ENCODE peak calls at places on chromosome 22, in nine cellular contexts. P, V, Q, E, K, L, B, C and M are unnamed samples.

GRCh38 chr22:34608716-34609115 is 457.2 kb upstream of the ISX start:
- DNase-seq in K (no peak), C (no peak), B (no peak), E (no peak), Q (no peak), L (no peak), V (no peak), P (no peak), M (no peak)

GRCh38 chr22:31646186-31647019 is 15.6 kb downstream of the PISD start:
- DNase-seq in B (no peak), E (no peak), L (peak), V (no peak), K (peak), C (no peak), Q (peak), P (peak), M (peak)

GRCh38 chr22:36548606-36549005 is 19.6 kb upstream of the EIF3D start:
- DNase-seq in P (no peak), K (no peak), V (no peak), C (no peak), E (no peak), B (no peak), L (no peak), Q (peak), M (no peak)

GRCh38 chr22:36439481-36440271 is 41.8 kb downstream of the TXN2 start:
- DNase-seq in V (no peak), K (peak), C (peak), E (no peak), P (peak), B (no peak), L (peak), Q (peak), M (no peak)

GRCh38 chr22:45603631-45604030 is 68.0 kb upstream of the ATXN10 start:
- DNase-seq in V (no peak), K (no peak), Q (no peak), E (no peak), L (no peak), P (no peak), B (no peak), C (no peak), M (no peak)

GRCh38 chr22:47552024-47552423 is 789.6 kb downstream of the TBC1D22A start:
- DNase-seq in P (peak), Q (no peak), V (no peak), K (no peak), B (no peak), L (no peak), E (no peak), C (no peak), M (no peak)

GRCh38 chr22:41976070-41976901 is 7.0 kb downstream of the SEPTIN3 start:
- DNase-seq in K (no peak), V (peak), Q (peak), P (peak), C (peak), B (peak), E (peak), L (peak), M (no peak)

GRCh38 chr22:38471237-38471636 is 3.3 kb downstream of the KDELR3 start:
- DNase-seq in K (no peak), L (no peak), C (no peak), Q (no peak), E (no peak), B (no peak), V (no peak), P (peak), M (no peak)

GRCh38 chr22:46149493-46149997 is 781 bp upstream of the PPARA start:
- DNase-seq in B (no peak), P (peak), Q (peak), V (no peak), C (peak), K (peak), E (peak), L (peak), M (no peak)

GRCh38 chr22:39254789-39255298 is 10.1 kb upstream of the PDGFB start:
- DNase-seq in C (no peak), K (peak), Q (peak), V (no peak), B (peak), E (peak), L (peak), P (peak), M (no peak)

GRCh38 chr22:46710842-46711241 is 27.2 kb downstream of the CERK start:
- DNase-seq in L (no peak), Q (no peak), E (no peak), V (no peak), K (no peak), P (no peak), C (no peak), B (no peak), M (no peak)

GRCh38 chr22:45318168-45318557 is 8.4 kb downstream of the FAM118A start:
- DNase-seq in V (peak), P (peak), Q (peak), E (peak), K (peak), B (peak), C (peak), L (peak), M (no peak)

GRCh38 chr22:19019679-19020032 is 83.6 kb upstream of the PRODH start:
- DNase-seq in V (no peak), K (no peak), E (no peak), L (no peak), P (no peak), B (no peak), C (no peak), Q (no peak), M (no peak)

GRCh38 chr22:49503896-49504521 is 323.7 kb downstream of the BRD1 start:
- DNase-seq in L (no peak), K (no peak), Q (no peak), E (no peak), P (no peak), V (no peak), B (peak), C (no peak), M (no peak)

GRCh38 chr22:21932347-21932746 is 20.3 kb downstream of the PPM1F start:
- DNase-seq in K (no peak), B (no peak), L (no peak), P (no peak), C (no peak), V (no peak), Q (no peak), E (no peak), M (no peak)

GRCh38 chr22:45341503-45341902 is 31.8 kb downstream of the FAM118A start:
- DNase-seq in B (no peak), V (no peak), P (peak), Q (no peak), K (no peak), E (no peak), C (no peak), L (no peak), M (no peak)

GRCh38 chr22:45103756-45104155 is 60.0 kb upstream of the NUP50 start:
- DNase-seq in L (no peak), V (no peak), K (no peak), B (no peak), C (no peak), Q (no peak), P (no peak), E (no peak), M (no peak)

GRCh38 chr22:50461536-50461935 is 13.3 kb downstream of the SBF1 start:
- DNase-seq in V (no peak), Q (no peak), L (no peak), C (no peak), K (no peak), B (no peak), E (no peak), P (no peak), M (no peak)

GRCh38 chr22:39530692-39531331 is 1.7 kb downstream of the RPS19BP1 start:
- DNase-seq in C (peak), E (no peak), B (no peak), P (no peak), V (no peak), K (peak), Q (peak), L (peak), M (no peak)

GRCh38 chr22:45200862-45201511 is 37.3 kb downstream of the NUP50 start:
- DNase-seq in E (no peak), V (no peak), L (no peak), Q (no peak), P (no peak), C (no peak), K (peak), B (no peak), M (no peak)

GRCh38 chr22:36315325-36315724 is 62.4 kb downstream of the APOL1 start:
- DNase-seq in P (no peak), L (no peak), B (no peak), V (no peak), Q (no peak), C (no peak), E (no peak), K (no peak), M (no peak)

GRCh38 chr22:27107824-27108223 is 450.4 kb downstream of the MIAT start:
- DNase-seq in L (peak), V (no peak), E (no peak), B (no peak), P (no peak), Q (peak), C (peak), K (peak), M (peak)

GRCh38 chr22:49413551-49413950 is 414.1 kb downstream of the BRD1 start:
- DNase-seq in E (no peak), B (no peak), P (peak), C (no peak), Q (no peak), L (no peak), V (no peak), K (no peak), M (no peak)

GRCh38 chr22:27668828-27669797 is 132.4 kb downstream of the MN1 start:
- DNase-seq in Q (peak), L (peak), E (no peak), K (peak), C (peak), B (no peak), V (no peak), P (no peak), M (no peak)

GRCh38 chr22:25359601-25360261 is 140.3 kb downstream of the CRYBB2 start:
- DNase-seq in P (peak), Q (no peak), E (no peak), L (no peak), V (no peak), K (no peak), C (no peak), B (no peak), M (no peak)

GRCh38 chr22:45226681-45227186 is 14.0 kb downstream of the KIAA0930 start:
- DNase-seq in K (no peak), P (no peak), C (no peak), Q (peak), L (peak), B (no peak), E (no peak), V (peak), M (no peak)

GRCh38 chr22:42376721-42377177 is 55.5 kb downstream of the NFAM1 start:
- DNase-seq in Q (peak), P (no peak), C (peak), E (no peak), L (peak), V (no peak), B (no peak), K (no peak), M (peak)

GRCh38 chr22:30143265-30143664 is 63.0 kb downstream of the HORMAD2 start:
- DNase-seq in B (no peak), C (no peak), K (no peak), V (no peak), E (no peak), Q (no peak), L (no peak), P (no peak), M (no peak)

GRCh38 chr22:37431811-37432707 is 4.8 kb upstream of the ELFN2 start:
- DNase-seq in E (no peak), L (peak), P (peak), C (no peak), V (no peak), Q (peak), B (peak), K (peak), M (peak)

GRCh38 chr22:41541484-41541883 is 2.8 kb downstream of the POLR3H start:
- DNase-seq in L (no peak), V (no peak), K (no peak), B (no peak), P (no peak), Q (no peak), C (no peak), E (no peak), M (no peak)

GRCh38 chr22:30754971-30755759 is 60.5 kb downstream of the OSBP2 start:
- DNase-seq in E (peak), C (peak), K (peak), L (peak), B (no peak), Q (peak), V (peak), P (peak), M (peak)

GRCh38 chr22:37062657-37063381 is 11.3 kb downstream of the KCTD17 start:
- DNase-seq in E (no peak), C (no peak), K (no peak), V (no peak), P (no peak), B (no peak), L (no peak), Q (no peak), M (no peak)

GRCh38 chr22:25370322-25370721 is 150.9 kb downstream of the CRYBB2 start:
- DNase-seq in V (no peak), P (no peak), B (no peak), Q (no peak), C (no peak), L (no peak), K (no peak), E (no peak), M (no peak)

GRCh38 chr22:44549701-44550100 is 51.7 kb upstream of the RTL6 start:
- DNase-seq in L (no peak), V (no peak), C (no peak), K (no peak), Q (no peak), B (no peak), P (peak), E (no peak), M (no peak)